ENCODE peak calls at places on chromosomes 7 and 10, in nine cellular contexts. T is HCT116, N is GM23248, R is mesendoderm, S is endodermal cell, X is HepG2, L is Karpas-422, D is astrocyte, C is colonic mucosa. M is an unnamed sample.

GRCh38 chr7:73434701-73435069 is 1.1 kb downstream of the FZD9 start:
- DNase-seq in T (no peak), N (no peak), R (no peak), S (no peak), X (no peak), L (no peak), D (no peak), C (no peak), M (no peak)

GRCh38 chr7:35725280-35725680 is 30.3 kb upstream of the HERPUD2 start:
- DNase-seq in T (no peak), N (no peak), R (no peak), S (no peak), X (peak; percentile 30), L (no peak), D (no peak), C (no peak), M (no peak)

GRCh38 chr7:69430502-69431145 is 167.7 kb upstream of the AUTS2 start:
- DNase-seq in T (no peak), N (peak; percentile 21), R (peak; percentile 13), S (peak; percentile 55), X (no peak), L (no peak), D (no peak), C (peak; percentile 18), M (no peak)

GRCh38 chr10:59265140-59265539 is 88.7 kb downstream of the PHYHIPL start:
- DNase-seq in T (no peak), N (peak; percentile 3), R (peak; percentile 2), S (peak; percentile 67), X (no peak), L (no peak), D (no peak), C (no peak), M (no peak)

GRCh38 chr10:60314306-60314940 is 75.3 kb downstream of the ANK3 start:
- DNase-seq in T (peak; percentile 39), N (peak; percentile 79), R (no peak), S (no peak), X (no peak), L (no peak), D (peak; percentile 80), C (peak; percentile 21), M (peak; percentile 88)

GRCh38 chr7:122300607-122301079 is 3.9 kb downstream of the FEZF1 start:
- DNase-seq in T (no peak), N (peak; percentile 20), R (peak; percentile 21), S (peak; percentile 63), X (no peak), L (no peak), D (peak; percentile 38), C (no peak), M (no peak)

GRCh38 chr7:70435634-70436033 is 696.3 kb upstream of the GALNT17 start:
- DNase-seq in T (no peak), N (no peak), R (no peak), S (no peak), X (no peak), L (no peak), D (no peak), C (no peak), M (no peak)

GRCh38 chr10:92880233-92880861 is 32.0 kb downstream of the EXOC6 start:
- DNase-seq in T (peak; percentile 37), N (peak; percentile 66), R (peak; percentile 49), S (no peak), X (peak; percentile 54), L (peak; percentile 69), D (peak; percentile 34), C (no peak), M (peak; percentile 74)

GRCh38 chr10:61837748-61838055 is 63.8 kb upstream of the ARID5B start:
- DNase-seq in T (no peak), N (no peak), R (peak; percentile 37), S (no peak), X (peak; percentile 63), L (no peak), D (peak; percentile 25), C (no peak), M (no peak)

GRCh38 chr10:72248477-72249151 is 25.1 kb upstream of the DDIT4 start:
- DNase-seq in T (no peak), N (peak; percentile 33), R (peak; percentile 65), S (peak; percentile 85), X (peak; percentile 68), L (peak; percentile 88), D (no peak), C (peak; percentile 85), M (peak; percentile 91)

GRCh38 chr7:66522518-66522917 is 106.2 kb upstream of the KCTD7 start:
- DNase-seq in T (no peak), N (peak; percentile 36), R (no peak), S (no peak), X (no peak), L (peak; percentile 86), D (no peak), C (no peak), M (no peak)

GRCh38 chr7:31307941-31308340 is 32.6 kb downstream of the NEUROD6 start:
- DNase-seq in T (no peak), N (no peak), R (no peak), S (no peak), X (no peak), L (no peak), D (no peak), C (no peak), M (no peak)

GRCh38 chr10:58385784-58386112 is 538 bp downstream of the TFAM start:
- DNase-seq in T (no peak), N (peak; percentile 77), R (peak; percentile 68), S (peak; percentile 78), X (peak; percentile 2), L (peak; percentile 70), D (no peak), C (peak; percentile 64), M (no peak)

GRCh38 chr7:23721456-23721855 is 11.4 kb downstream of the STK31 start:
- DNase-seq in T (no peak), N (no peak), R (no peak), S (no peak), X (no peak), L (no peak), D (no peak), C (no peak), M (no peak)

GRCh38 chr7:20352573-20353304 is 22.0 kb downstream of the ITGB8 start:
- DNase-seq in T (peak; percentile 82), N (peak; percentile 69), R (peak; percentile 21), S (no peak), X (no peak), L (no peak), D (peak; percentile 72), C (no peak), M (peak; percentile 73)

GRCh38 chr10:11225935-11226334 is 208.3 kb downstream of the CELF2 start:
- DNase-seq in T (no peak), N (no peak), R (no peak), S (no peak), X (no peak), L (no peak), D (no peak), C (peak; percentile 49), M (no peak)

GRCh38 chr10:87702260-87702972 is 42.7 kb downstream of the PAPSS2 start:
- DNase-seq in T (no peak), N (no peak), R (no peak), S (no peak), X (no peak), L (no peak), D (no peak), C (peak; percentile 47), M (no peak)
- H3K9ac ChIP-seq in T (no peak overlapping the region), N (no peak overlapping the region), R (no peak overlapping the region), S (no peak overlapping the region), X (no peak overlapping the region), L (no peak overlapping the region), D (no peak overlapping the region), C (no peak overlapping the region), M (no peak overlapping the region)

GRCh38 chr7:28989596-28989980 is 31.5 kb upstream of the TRIL start:
- DNase-seq in T (no peak), N (no peak), R (no peak), S (no peak), X (no peak), L (peak; percentile 32), D (no peak), C (no peak), M (no peak)
- H3K9ac ChIP-seq in T (no peak overlapping the region), N (peak overlapping the region; percentile 37), R (no peak overlapping the region), S (no peak overlapping the region), X (no peak overlapping the region), L (no peak overlapping the region), D (no peak overlapping the region), C (no peak overlapping the region), M (no peak overlapping the region)

DNA sequence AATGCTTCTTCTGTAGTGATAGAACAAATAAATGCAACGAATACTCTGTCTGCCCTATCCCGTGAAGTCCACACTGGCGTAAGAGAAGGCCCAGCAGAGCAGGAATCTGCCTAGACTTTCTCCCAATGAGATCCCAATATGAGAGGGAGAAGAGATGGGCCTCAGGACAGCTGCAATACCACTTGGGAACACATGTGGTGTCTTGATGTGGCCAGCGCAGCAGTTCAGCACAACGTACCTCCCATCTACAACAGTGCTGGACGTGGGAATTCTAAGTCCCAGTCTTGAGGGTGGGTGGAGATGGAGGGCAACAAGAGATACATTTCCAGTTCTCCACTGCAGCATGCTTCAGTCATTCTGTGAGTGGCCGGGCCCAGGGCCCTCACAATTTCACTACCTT is 45.8 kb downstream of the FIGNL1 start:
- DNase-seq in T (no peak), N (no peak), R (peak; percentile 42), S (peak; percentile 58), X (no peak), L (no peak), D (no peak), C (no peak), M (no peak)
- H3K9ac ChIP-seq in T (no peak overlapping the region), N (no peak overlapping the region), R (no peak overlapping the region), S (no peak overlapping the region), X (no peak overlapping the region), L (no peak overlapping the region), D (no peak overlapping the region), C (no peak overlapping the region), M (no peak overlapping the region)

GRCh38 chr10:119189811-119190282 is 11.2 kb upstream of the PRDX3 start:
- DNase-seq in T (no peak), N (no peak), R (no peak), S (no peak), X (peak; percentile 71), L (no peak), D (peak; percentile 94), C (no peak), M (peak; percentile 21)
- H3K9ac ChIP-seq in T (peak overlapping the region; percentile 27), N (no peak overlapping the region), R (no peak overlapping the region), S (peak overlapping the region; percentile 2), X (no peak overlapping the region), L (no peak overlapping the region), D (peak overlapping the region; percentile 68), C (no peak overlapping the region), M (no peak overlapping the region)

GRCh38 chr10:95469251-95469650 is 91.9 kb downstream of the SORBS1 start:
- DNase-seq in T (no peak), N (no peak), R (no peak), S (no peak), X (no peak), L (no peak), D (no peak), C (no peak), M (no peak)

GRCh38 chr10:95469676-95470075 is 91.5 kb downstream of the SORBS1 start:
- DNase-seq in T (no peak), N (no peak), R (no peak), S (no peak), X (no peak), L (no peak), D (no peak), C (no peak), M (no peak)

GRCh38 chr10:95464280-95464679 is 96.9 kb downstream of the SORBS1 start:
- DNase-seq in T (no peak), N (no peak), R (no peak), S (no peak), X (no peak), L (no peak), D (no peak), C (no peak), M (no peak)

GRCh38 chr10:95466450-95466849 is 94.7 kb downstream of the SORBS1 start:
- DNase-seq in T (no peak), N (no peak), R (no peak), S (no peak), X (no peak), L (no peak), D (no peak), C (no peak), M (no peak)

GRCh38 chr10:95467162-95467599 is 94.0 kb downstream of the SORBS1 start:
- DNase-seq in T (peak; percentile 37), N (peak; percentile 60), R (peak; percentile 98), S (peak; percentile 90), X (peak; percentile 83), L (no peak), D (no peak), C (peak; percentile 64), M (peak; percentile 81)
- H3K9ac ChIP-seq in T (no peak overlapping the region), N (no peak overlapping the region), R (no peak overlapping the region), S (no peak overlapping the region), X (peak overlapping the region; percentile 7), L (no peak overlapping the region), D (no peak overlapping the region), C (no peak overlapping the region), M (no peak overlapping the region)